ENCODE peak calls at places on chromosomes 16 and 17, in six cellular contexts. One of them, this sample, is unnamed.

GRCh38 chr17:27382025-27382424 is 74.2 kb upstream of the KSR1 start:
- DNase-seq in left lung: no peak
- DNase-seq in cardiac muscle cell: no peak
- DNase-seq in epithelial cell of esophagus: no peak
- DNase-seq in lower lobe of right lung: no peak
- DNase-seq in HepG2: no peak
- DNase-seq in this sample: no peak

GRCh38 chr16:55759983-55760664 is 72.8 kb downstream of the CES1 start:
- DNase-seq in left lung: peak
- DNase-seq in cardiac muscle cell: no peak
- DNase-seq in epithelial cell of esophagus: no peak
- DNase-seq in lower lobe of right lung: peak
- DNase-seq in HepG2: peak
- DNase-seq in this sample: peak

GRCh38 chr16:84785843-84786538 is 33.8 kb upstream of the CRISPLD2 start:
- DNase-seq in left lung: no peak
- DNase-seq in cardiac muscle cell: peak
- DNase-seq in epithelial cell of esophagus: peak
- DNase-seq in lower lobe of right lung: no peak
- DNase-seq in HepG2: peak
- DNase-seq in this sample: no peak

GRCh38 chr17:10661377-10661906 is 4.3 kb upstream of the MYH3 start:
- DNase-seq in left lung: no peak
- DNase-seq in cardiac muscle cell: no peak
- DNase-seq in epithelial cell of esophagus: no peak
- DNase-seq in lower lobe of right lung: no peak
- DNase-seq in HepG2: no peak
- DNase-seq in this sample: peak

GRCh38 chr17:37107406-37108083 is 158.8 kb downstream of the AATF start:
- DNase-seq in left lung: peak
- DNase-seq in cardiac muscle cell: peak
- DNase-seq in epithelial cell of esophagus: peak
- DNase-seq in lower lobe of right lung: peak
- DNase-seq in HepG2: no peak
- DNase-seq in this sample: no peak

GRCh38 chr16:65547799-65548446 is 426.1 kb upstream of the CDH11 start:
- DNase-seq in left lung: no peak
- DNase-seq in cardiac muscle cell: peak
- DNase-seq in epithelial cell of esophagus: peak
- DNase-seq in lower lobe of right lung: no peak
- DNase-seq in HepG2: no peak
- DNase-seq in this sample: no peak

GRCh38 chr16:51701025-51701424 is 550.0 kb upstream of the SALL1 start:
- DNase-seq in left lung: no peak
- DNase-seq in cardiac muscle cell: no peak
- DNase-seq in epithelial cell of esophagus: peak
- DNase-seq in lower lobe of right lung: no peak
- DNase-seq in HepG2: no peak
- DNase-seq in this sample: no peak

GRCh38 chr17:42288985-42289862 is 926 bp downstream of the STAT5A start:
- DNase-seq in left lung: peak
- DNase-seq in cardiac muscle cell: no peak
- DNase-seq in epithelial cell of esophagus: no peak
- DNase-seq in lower lobe of right lung: peak
- DNase-seq in HepG2: no peak
- DNase-seq in this sample: no peak

GRCh38 chr17:80859004-80859941 is 132.4 kb upstream of the CHMP6 start:
- DNase-seq in left lung: peak
- DNase-seq in cardiac muscle cell: peak
- DNase-seq in epithelial cell of esophagus: peak
- DNase-seq in lower lobe of right lung: no peak
- DNase-seq in HepG2: no peak
- DNase-seq in this sample: no peak

GRCh38 chr17:62666061-62666800 is 38.8 kb downstream of the MRC2 start:
- DNase-seq in left lung: no peak
- DNase-seq in cardiac muscle cell: no peak
- DNase-seq in epithelial cell of esophagus: no peak
- DNase-seq in lower lobe of right lung: peak
- DNase-seq in HepG2: no peak
- DNase-seq in this sample: peak

GRCh38 chr17:50212121-50212843 is 10.9 kb upstream of the COL1A1 start:
- DNase-seq in left lung: no peak
- DNase-seq in cardiac muscle cell: peak
- DNase-seq in epithelial cell of esophagus: no peak
- DNase-seq in lower lobe of right lung: no peak
- DNase-seq in HepG2: no peak
- DNase-seq in this sample: peak

GRCh38 chr17:4643676-4644075 is 2.2 kb upstream of the ALOX15 start:
- DNase-seq in left lung: no peak
- DNase-seq in cardiac muscle cell: no peak
- DNase-seq in epithelial cell of esophagus: peak
- DNase-seq in lower lobe of right lung: no peak
- DNase-seq in HepG2: peak
- DNase-seq in this sample: no peak

GRCh38 chr16:23362460-23363317 is 60.6 kb downstream of the SCNN1B start:
- DNase-seq in left lung: peak
- DNase-seq in cardiac muscle cell: peak
- DNase-seq in epithelial cell of esophagus: peak
- DNase-seq in lower lobe of right lung: peak
- DNase-seq in HepG2: no peak
- DNase-seq in this sample: no peak

GRCh38 chr17:62933986-62934385 is 32.0 kb upstream of the TANC2 start:
- DNase-seq in left lung: peak
- DNase-seq in cardiac muscle cell: peak
- DNase-seq in epithelial cell of esophagus: no peak
- DNase-seq in lower lobe of right lung: peak
- DNase-seq in HepG2: no peak
- DNase-seq in this sample: no peak

GRCh38 chr16:46607529-46607928 is 13.7 kb downstream of the SHCBP1 start:
- DNase-seq in left lung: no peak
- DNase-seq in cardiac muscle cell: peak
- DNase-seq in epithelial cell of esophagus: peak
- DNase-seq in lower lobe of right lung: no peak
- DNase-seq in HepG2: peak
- DNase-seq in this sample: no peak

GRCh38 chr16:81531415-81531814 is 86.8 kb downstream of the CMIP start:
- DNase-seq in left lung: peak
- DNase-seq in cardiac muscle cell: no peak
- DNase-seq in epithelial cell of esophagus: peak
- DNase-seq in lower lobe of right lung: peak
- DNase-seq in HepG2: no peak
- DNase-seq in this sample: no peak

GRCh38 chr17:57861737-57862409 is 12.0 kb upstream of the MRPS23 start:
- DNase-seq in left lung: peak
- DNase-seq in cardiac muscle cell: peak
- DNase-seq in epithelial cell of esophagus: no peak
- DNase-seq in lower lobe of right lung: peak
- DNase-seq in HepG2: peak
- DNase-seq in this sample: peak

GRCh38 chr17:63365366-63366237 is 80.5 kb downstream of the CYB561 start:
- DNase-seq in left lung: no peak
- DNase-seq in cardiac muscle cell: no peak
- DNase-seq in epithelial cell of esophagus: no peak
- DNase-seq in lower lobe of right lung: no peak
- DNase-seq in HepG2: no peak
- DNase-seq in this sample: no peak

GRCh38 chr17:51427259-51428255 is 167.2 kb downstream of the UTP18 start:
- DNase-seq in left lung: no peak
- DNase-seq in cardiac muscle cell: no peak
- DNase-seq in epithelial cell of esophagus: no peak
- DNase-seq in lower lobe of right lung: no peak
- DNase-seq in HepG2: no peak
- DNase-seq in this sample: no peak

GRCh38 chr16:88387941-88388627 is 5.3 kb downstream of the ZNF469 start:
- DNase-seq in left lung: peak
- DNase-seq in cardiac muscle cell: no peak
- DNase-seq in epithelial cell of esophagus: peak
- DNase-seq in lower lobe of right lung: peak
- DNase-seq in HepG2: peak
- DNase-seq in this sample: no peak

GRCh38 chr17:82049521-82049971 is 2.1 kb downstream of the RFNG start:
- DNase-seq in left lung: no peak
- DNase-seq in cardiac muscle cell: no peak
- DNase-seq in epithelial cell of esophagus: no peak
- DNase-seq in lower lobe of right lung: no peak
- DNase-seq in HepG2: no peak
- DNase-seq in this sample: no peak

GRCh38 chr17:927611-928461 is 51.7 kb downstream of the NXN start:
- DNase-seq in left lung: peak
- DNase-seq in cardiac muscle cell: peak
- DNase-seq in epithelial cell of esophagus: peak
- DNase-seq in lower lobe of right lung: no peak
- DNase-seq in HepG2: no peak
- DNase-seq in this sample: no peak
- H3K4me3 ChIP-seq in left lung: no peak
- H3K4me3 ChIP-seq in cardiac muscle cell: no peak
- H3K4me3 ChIP-seq in epithelial cell of esophagus: peak
- H3K4me3 ChIP-seq in lower lobe of right lung: no peak
- H3K4me3 ChIP-seq in HepG2: no peak
- H3K4me3 ChIP-seq in this sample: no peak

DNA sequence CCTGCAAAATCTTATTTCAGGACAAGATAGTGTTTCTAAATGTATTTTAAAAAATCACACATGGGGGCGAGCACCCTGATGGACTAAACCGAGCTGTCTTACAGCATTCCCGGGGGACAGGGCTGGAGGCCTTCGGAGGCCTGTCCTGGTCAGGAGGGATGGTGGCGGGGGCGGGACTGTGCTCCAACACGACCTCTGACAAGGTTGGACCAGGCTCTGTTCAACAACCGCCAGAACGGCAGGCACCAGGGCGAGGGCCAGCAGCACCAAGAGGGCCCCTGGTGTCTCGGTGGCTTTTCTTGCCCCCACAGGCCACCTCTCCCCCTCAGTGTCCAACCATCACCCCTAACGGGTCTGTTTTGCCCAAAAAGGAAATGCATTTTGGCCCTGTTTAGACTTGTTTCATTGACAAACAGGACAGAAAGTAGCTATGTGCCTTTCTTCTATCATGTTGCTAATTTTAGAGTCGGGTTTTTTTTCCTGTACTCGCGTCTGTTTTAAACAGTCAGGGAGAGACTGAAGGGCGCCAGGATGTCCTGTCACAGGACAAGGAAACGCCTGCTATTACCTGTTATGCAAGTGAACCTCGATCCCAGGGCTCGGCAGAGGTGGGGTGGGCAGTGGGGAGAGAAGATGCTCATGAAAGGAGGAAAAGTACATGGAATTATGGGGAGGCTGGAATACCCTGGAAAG is 11.7 kb downstream of the TMEM204 start:
- DNase-seq in left lung: no peak
- DNase-seq in cardiac muscle cell: no peak
- DNase-seq in epithelial cell of esophagus: no peak
- DNase-seq in lower lobe of right lung: no peak
- DNase-seq in HepG2: peak
- DNase-seq in this sample: no peak
- H3K4me3 ChIP-seq in left lung: no peak
- H3K4me3 ChIP-seq in cardiac muscle cell: no peak
- H3K4me3 ChIP-seq in epithelial cell of esophagus: no peak
- H3K4me3 ChIP-seq in lower lobe of right lung: peak
- H3K4me3 ChIP-seq in HepG2: peak
- H3K4me3 ChIP-seq in this sample: no peak

DNA sequence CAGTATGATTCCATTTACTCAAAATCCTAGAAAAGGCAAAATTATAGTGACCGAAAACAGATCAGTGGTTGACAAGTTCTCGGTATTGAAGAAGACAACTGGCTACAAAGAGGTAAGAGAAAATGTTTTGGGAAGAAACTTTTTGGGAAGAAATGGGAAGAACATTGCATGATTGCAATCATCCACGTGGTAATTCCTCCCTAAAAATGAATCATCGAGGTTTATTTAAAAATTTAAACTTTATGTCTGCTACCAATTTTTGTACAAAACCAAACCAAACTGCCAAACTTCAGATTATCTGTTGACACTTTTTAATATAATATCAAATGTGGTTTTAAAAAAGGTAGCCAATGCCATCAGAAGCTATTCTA is 8.1 kb downstream of the SMURF2 start:
- DNase-seq in left lung: no peak
- DNase-seq in cardiac muscle cell: peak
- DNase-seq in epithelial cell of esophagus: no peak
- DNase-seq in lower lobe of right lung: no peak
- DNase-seq in HepG2: no peak
- DNase-seq in this sample: no peak
- H3K4me3 ChIP-seq in left lung: no peak
- H3K4me3 ChIP-seq in cardiac muscle cell: no peak
- H3K4me3 ChIP-seq in epithelial cell of esophagus: no peak
- H3K4me3 ChIP-seq in lower lobe of right lung: no peak
- H3K4me3 ChIP-seq in HepG2: no peak
- H3K4me3 ChIP-seq in this sample: no peak

GRCh38 chr17:77466140-77466539 is 325.4 kb downstream of the SEC14L1 start:
- DNase-seq in left lung: no peak
- DNase-seq in cardiac muscle cell: no peak
- DNase-seq in epithelial cell of esophagus: no peak
- DNase-seq in lower lobe of right lung: peak
- DNase-seq in HepG2: no peak
- DNase-seq in this sample: peak
- H3K4me3 ChIP-seq in left lung: no peak
- H3K4me3 ChIP-seq in cardiac muscle cell: no peak
- H3K4me3 ChIP-seq in epithelial cell of esophagus: no peak
- H3K4me3 ChIP-seq in lower lobe of right lung: peak
- H3K4me3 ChIP-seq in HepG2: no peak
- H3K4me3 ChIP-seq in this sample: no peak

DNA sequence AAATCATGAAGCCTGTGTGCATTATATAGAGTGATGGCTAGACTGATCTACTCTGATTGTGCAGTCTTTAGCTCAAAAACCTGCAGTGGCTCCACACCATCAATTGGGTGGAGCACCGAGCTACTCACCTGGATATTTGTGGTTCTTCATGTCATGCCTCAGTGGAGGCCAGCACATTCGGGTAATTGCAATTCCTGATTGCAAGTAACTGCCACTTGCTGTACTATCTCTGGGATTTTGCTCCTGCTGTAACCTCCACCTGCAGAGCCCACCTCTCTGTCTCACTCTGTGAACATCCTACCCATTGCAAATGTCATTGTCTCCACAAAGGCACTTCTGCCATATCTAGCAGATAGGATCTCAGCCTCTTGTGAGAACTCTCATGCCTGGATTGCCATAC is 1.7 kb upstream of the CCL1 start:
- DNase-seq in left lung: no peak
- DNase-seq in cardiac muscle cell: no peak
- DNase-seq in epithelial cell of esophagus: no peak
- DNase-seq in lower lobe of right lung: no peak
- DNase-seq in HepG2: no peak
- DNase-seq in this sample: no peak
- H3K4me3 ChIP-seq in left lung: no peak
- H3K4me3 ChIP-seq in cardiac muscle cell: no peak
- H3K4me3 ChIP-seq in epithelial cell of esophagus: no peak
- H3K4me3 ChIP-seq in lower lobe of right lung: no peak
- H3K4me3 ChIP-seq in HepG2: no peak
- H3K4me3 ChIP-seq in this sample: no peak

DNA sequence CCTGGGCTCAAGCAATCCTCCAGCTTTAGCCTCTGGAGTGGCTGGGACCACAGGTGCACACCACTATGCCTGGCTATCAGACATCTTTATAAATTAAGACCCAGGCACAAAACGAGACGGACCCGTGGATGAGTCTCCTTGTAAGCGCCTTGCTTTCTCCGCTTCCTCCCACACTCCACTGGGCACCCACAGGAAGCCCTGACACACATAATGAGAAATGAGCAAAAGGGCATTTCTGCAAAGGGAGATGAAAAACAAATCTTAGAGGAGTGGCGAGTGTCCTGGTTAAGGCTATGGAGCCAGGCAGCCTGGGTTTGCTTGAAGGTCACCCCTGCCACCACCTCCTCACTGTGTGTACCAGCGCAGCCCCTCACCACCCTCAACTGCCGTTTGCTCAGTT is 56.3 kb downstream of the XYLT1 start:
- DNase-seq in left lung: no peak
- DNase-seq in cardiac muscle cell: no peak
- DNase-seq in epithelial cell of esophagus: no peak
- DNase-seq in lower lobe of right lung: no peak
- DNase-seq in HepG2: no peak
- DNase-seq in this sample: no peak
- H3K4me3 ChIP-seq in left lung: no peak
- H3K4me3 ChIP-seq in cardiac muscle cell: no peak
- H3K4me3 ChIP-seq in epithelial cell of esophagus: no peak
- H3K4me3 ChIP-seq in lower lobe of right lung: no peak
- H3K4me3 ChIP-seq in HepG2: no peak
- H3K4me3 ChIP-seq in this sample: no peak